ENCODE peak calls at places on chromosomes 2 and 18, in nine cellular contexts. E is GM13976; T is WTC11; W is choroid plexus epithelial cell; F is A549; L is thoracic aorta; P is astrocyte of the spinal cord; V is CD8-positive, alpha-beta T cell; M is psoas muscle. G is an unnamed sample.

GRCh38 chr18:58860747-58861224 is 3.9 kb upstream of the ZNF532 start:
- DNase-seq in E (no peak), T (no peak), W (peak), F (no peak), L (no peak), P (no peak), V (no peak), M (no peak), G (no peak)

GRCh38 chr2:12177995-12178760 is 431.7 kb downstream of the LPIN1 start:
- DNase-seq in E (no peak), T (no peak), W (no peak), F (no peak), L (no peak), P (no peak), V (no peak), M (no peak), G (no peak)

GRCh38 chr2:61177727-61178549 is 15.9 kb downstream of the C2orf74 start:
- DNase-seq in E (no peak), T (peak), W (peak), F (no peak), L (no peak), P (no peak), V (peak), M (peak), G (peak)

GRCh38 chr2:238685327-238685709 is 162.6 kb upstream of the TWIST2 start:
- DNase-seq in E (no peak), T (no peak), W (no peak), F (no peak), L (no peak), P (no peak), V (no peak), M (no peak), G (no peak)

GRCh38 chr2:157468931-157469708 is 25.2 kb upstream of the CYTIP start:
- DNase-seq in E (peak), T (no peak), W (peak), F (no peak), L (no peak), P (peak), V (no peak), M (no peak), G (peak)

GRCh38 chr18:76518543-76519155 is 23.6 kb upstream of the ZNF516 start:
- DNase-seq in E (no peak), T (peak), W (peak), F (no peak), L (no peak), P (peak), V (no peak), M (peak), G (no peak)

GRCh38 chr2:160334028-160334729 is 134.1 kb upstream of the ITGB6 start:
- DNase-seq in E (no peak), T (no peak), W (no peak), F (no peak), L (no peak), P (peak), V (no peak), M (no peak), G (no peak)

GRCh38 chr2:11368059-11368572 is 23.7 kb upstream of the ROCK2 start:
- DNase-seq in E (no peak), T (no peak), W (peak), F (no peak), L (no peak), P (no peak), V (no peak), M (peak), G (no peak)

GRCh38 chr2:219467736-219468075 is 31.0 kb upstream of the GMPPA start:
- DNase-seq in E (no peak), T (no peak), W (no peak), F (no peak), L (no peak), P (no peak), V (no peak), M (no peak), G (no peak)

GRCh38 chr2:197174539-197175094 is 136.0 kb downstream of the ANKRD44 start:
- DNase-seq in E (no peak), T (no peak), W (peak), F (no peak), L (no peak), P (peak), V (peak), M (no peak), G (no peak)

GRCh38 chr2:237072067-237072931 is 13.4 kb upstream of the COPS8 start:
- DNase-seq in E (peak), T (peak), W (peak), F (peak), L (peak), P (peak), V (peak), M (peak), G (peak)

GRCh38 chr2:191362841-191363240 is 117.6 kb downstream of the MYO1B start:
- DNase-seq in E (no peak), T (no peak), W (no peak), F (no peak), L (no peak), P (no peak), V (no peak), M (no peak), G (no peak)

GRCh38 chr2:224325941-224326340 is 76.0 kb downstream of the FAM124B start:
- DNase-seq in E (no peak), T (no peak), W (no peak), F (no peak), L (no peak), P (no peak), V (no peak), M (no peak), G (no peak)

GRCh38 chr2:170991398-170992185 is 62.5 kb downstream of the GORASP2 start:
- DNase-seq in E (no peak), T (no peak), W (no peak), F (no peak), L (no peak), P (no peak), V (no peak), M (no peak), G (no peak)

GRCh38 chr2:85893428-85894258 is 4.9 kb upstream of the ST3GAL5 start:
- DNase-seq in E (no peak), T (no peak), W (peak), F (peak), L (no peak), P (peak), V (no peak), M (no peak), G (no peak)

DNA sequence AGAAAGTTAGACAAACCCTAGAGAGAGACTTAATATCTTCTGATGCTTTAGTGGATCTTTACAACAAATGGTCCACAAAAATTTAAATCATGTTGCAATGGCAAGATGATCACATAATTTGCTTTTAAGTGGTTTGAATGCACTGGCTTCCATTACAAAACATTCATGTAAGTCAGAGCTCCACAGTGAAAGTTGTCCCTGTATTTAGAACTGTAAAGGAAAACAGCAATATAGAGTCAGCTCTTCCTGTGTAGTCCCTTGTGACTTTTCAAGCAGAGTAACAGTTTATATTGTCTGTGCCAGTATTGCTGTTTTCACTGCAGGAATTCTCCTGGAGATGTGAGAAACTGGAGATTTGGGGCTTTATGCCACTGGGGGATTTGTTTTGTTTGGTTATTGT is 77.7 kb downstream of the MEIS1 start:
- DNase-seq in E (no peak), T (no peak), W (no peak), F (no peak), L (no peak), P (no peak), V (no peak), M (no peak), G (no peak)
- TF ChIP-seq CTCF in E (no peak), T (no peak), W (no peak), F (no peak), L (no peak), P (no peak), V (no peak), M (no peak), G (no peak)

GRCh38 chr2:216339456-216340279 is 32.6 kb downstream of the MARCHF4 start:
- DNase-seq in E (no peak), T (peak), W (peak), F (no peak), L (no peak), P (peak), V (no peak), M (no peak), G (no peak)
- TF ChIP-seq CTCF in E (no peak), T (no peak), W (peak), F (no peak), L (no peak), P (peak), V (no peak), M (no peak), G (no peak)

GRCh38 chr2:122078451-122078850 is 323.0 kb downstream of the TSN start:
- DNase-seq in E (no peak), T (no peak), W (no peak), F (no peak), L (no peak), P (no peak), V (no peak), M (no peak), G (no peak)

GRCh38 chr2:122077771-122078170 is 322.3 kb downstream of the TSN start:
- DNase-seq in E (no peak), T (no peak), W (no peak), F (no peak), L (no peak), P (no peak), V (no peak), M (no peak), G (no peak)

GRCh38 chr2:122081743-122082142 is 326.3 kb downstream of the TSN start:
- DNase-seq in E (no peak), T (no peak), W (no peak), F (no peak), L (no peak), P (no peak), V (no peak), M (no peak), G (no peak)

GRCh38 chr2:122079844-122080243 is 324.4 kb downstream of the TSN start:
- DNase-seq in E (no peak), T (no peak), W (no peak), F (no peak), L (no peak), P (no peak), V (no peak), M (no peak), G (no peak)

GRCh38 chr2:122083256-122084048 is 328.0 kb downstream of the TSN start:
- DNase-seq in E (no peak), T (no peak), W (no peak), F (no peak), L (no peak), P (no peak), V (no peak), M (no peak), G (no peak)
- TF ChIP-seq CTCF in E (no peak), T (no peak), W (no peak), F (no peak), L (no peak), P (no peak), V (no peak), M (no peak), G (no peak)

GRCh38 chr2:218000137-218000536 is 2.7 kb downstream of the TNS1 start:
- DNase-seq in E (no peak), T (no peak), W (peak), F (no peak), L (no peak), P (peak), V (no peak), M (peak), G (no peak)
- TF ChIP-seq CTCF in E (no peak), T (no peak), W (no peak), F (no peak), L (no peak), P (no peak), V (no peak), M (no peak), G (no peak)

DNA sequence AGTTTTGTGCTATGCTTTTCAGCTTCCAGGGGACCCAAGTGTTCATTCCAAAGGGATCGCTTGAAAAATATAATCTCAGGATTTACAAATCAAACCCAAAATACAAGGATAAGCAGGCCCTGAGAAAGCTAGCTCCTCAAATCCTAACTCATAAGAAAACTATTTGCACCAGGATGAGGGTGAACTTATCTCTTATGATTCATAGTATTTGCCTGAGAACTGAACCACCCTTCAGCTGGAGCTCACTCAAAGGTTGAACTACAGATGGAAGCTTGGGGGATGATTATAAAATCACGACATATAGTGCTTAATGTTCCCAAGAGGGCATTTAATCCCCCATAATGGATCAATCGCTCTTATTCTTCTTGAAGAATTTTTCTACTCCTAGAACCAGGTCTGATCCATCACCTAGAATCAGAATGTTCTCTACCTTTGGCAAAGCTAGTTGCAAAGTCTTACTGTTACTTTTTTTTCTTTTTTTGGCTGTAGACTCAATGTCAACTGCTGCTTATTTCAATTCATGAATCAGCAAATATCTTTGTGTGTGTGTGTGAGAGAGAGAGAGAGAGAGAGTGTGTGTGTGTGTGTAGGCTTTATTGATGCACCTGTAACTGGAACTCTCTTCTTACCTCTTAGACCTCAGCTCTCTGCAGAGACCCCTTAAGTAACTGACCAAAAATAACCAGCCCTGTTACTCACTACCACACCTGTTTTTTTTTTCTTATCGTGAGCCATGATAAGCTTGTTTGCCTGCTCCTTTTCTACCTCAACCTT is 44.8 kb downstream of the ARL4C start:
- DNase-seq in E (no peak), T (no peak), W (peak), F (peak), L (no peak), P (peak), V (no peak), M (no peak), G (no peak)
- TF ChIP-seq CTCF in E (no peak), T (no peak), W (no peak), F (no peak), L (no peak), P (no peak), V (no peak), M (no peak), G (no peak)

GRCh38 chr2:65974067-65974723 is 460.7 kb upstream of the MEIS1 start:
- DNase-seq in E (no peak), T (no peak), W (no peak), F (no peak), L (no peak), P (no peak), V (no peak), M (no peak), G (no peak)
- TF ChIP-seq CTCF in E (no peak), T (no peak), W (no peak), F (no peak), L (no peak), P (no peak), V (no peak), M (no peak), G (no peak)

GRCh38 chr2:169797601-169798000 is 1.1 kb upstream of the SSB start:
- DNase-seq in E (no peak), T (no peak), W (no peak), F (no peak), L (no peak), P (no peak), V (no peak), M (no peak), G (no peak)

GRCh38 chr2:169798718-169799495 is at the start of gene SSB:
- DNase-seq in E (peak), T (peak), W (peak), F (peak), L (peak), P (peak), V (peak), M (peak), G (peak)

GRCh38 chr2:169796441-169796840 is 2.2 kb upstream of the SSB start:
- DNase-seq in E (no peak), T (no peak), W (peak), F (no peak), L (no peak), P (no peak), V (no peak), M (no peak), G (no peak)

GRCh38 chr2:169799555-169799954 is 884 bp downstream of the SSB start:
- DNase-seq in E (peak), T (no peak), W (peak), F (no peak), L (no peak), P (no peak), V (no peak), M (no peak), G (peak)

DNA sequence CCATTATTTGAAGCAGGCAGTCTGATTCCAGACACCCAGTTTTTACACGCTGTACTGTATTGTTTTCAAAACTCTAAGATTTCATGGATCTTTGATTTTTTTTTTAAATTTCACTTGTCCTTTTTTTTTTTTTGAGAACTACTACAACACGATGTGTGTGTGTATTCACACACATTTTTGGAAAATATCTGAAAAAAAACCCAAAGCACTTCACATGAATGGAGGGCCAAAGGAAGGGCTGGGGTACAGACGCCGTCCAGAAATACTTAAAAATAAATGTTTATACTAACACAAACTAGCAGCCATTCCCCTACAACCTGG is 314 bp upstream of the SSB start:
- DNase-seq in E (no peak), T (no peak), W (no peak), F (no peak), L (no peak), P (no peak), V (no peak), M (no peak), G (no peak)
- TF ChIP-seq CTCF in E (no peak), T (no peak), W (no peak), F (no peak), L (no peak), P (no peak), V (no peak), M (no peak), G (no peak)

DNA sequence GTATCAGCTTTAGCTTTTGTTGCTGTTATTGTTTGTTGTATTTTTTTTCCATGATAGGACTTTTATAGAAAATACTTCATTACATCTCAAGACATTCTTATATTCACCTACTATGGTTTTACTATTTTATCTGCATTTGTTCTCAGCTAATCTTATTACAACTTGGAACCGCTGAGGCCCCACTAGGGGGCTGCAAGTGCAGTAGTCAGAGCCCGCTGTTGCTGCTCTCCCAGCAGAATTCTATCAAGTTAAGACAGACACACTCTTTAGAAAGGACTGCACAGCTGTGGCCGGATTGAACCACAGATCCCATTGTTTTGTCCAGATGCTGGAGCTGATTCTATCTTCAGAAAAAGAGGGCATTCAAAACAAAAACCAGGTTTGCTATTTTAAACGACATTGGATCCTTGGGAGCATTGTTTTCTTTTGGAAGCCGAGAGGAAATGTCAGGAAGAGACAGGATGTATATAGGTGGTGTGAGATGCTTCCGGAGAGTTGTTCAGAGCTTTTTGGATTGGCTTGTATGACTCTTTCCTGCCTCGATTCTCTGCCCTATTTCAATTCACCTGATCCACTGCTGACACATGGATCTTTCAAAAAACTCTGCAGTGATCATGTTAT is 105.7 kb upstream of the GAREM1 start:
- DNase-seq in E (no peak), T (peak), W (peak), F (no peak), L (no peak), P (peak), V (no peak), M (no peak), G (no peak)
- TF ChIP-seq CTCF in E (no peak), T (no peak), W (peak), F (peak), L (peak), P (peak), V (no peak), M (no peak), G (no peak)

GRCh38 chr18:57854726-57855125 is 51.6 kb upstream of the ATP8B1 start:
- DNase-seq in E (no peak), T (no peak), W (no peak), F (no peak), L (no peak), P (no peak), V (no peak), M (no peak), G (no peak)

GRCh38 chr18:57863706-57864105 is 60.6 kb upstream of the ATP8B1 start:
- DNase-seq in E (no peak), T (no peak), W (no peak), F (no peak), L (no peak), P (no peak), V (no peak), M (no peak), G (no peak)

GRCh38 chr18:57856128-57856527 is 53.0 kb upstream of the ATP8B1 start:
- DNase-seq in E (no peak), T (no peak), W (no peak), F (no peak), L (no peak), P (no peak), V (no peak), M (no peak), G (no peak)

GRCh38 chr18:57856707-57857280 is 53.7 kb upstream of the ATP8B1 start:
- DNase-seq in E (no peak), T (no peak), W (no peak), F (no peak), L (no peak), P (no peak), V (no peak), M (no peak), G (no peak)

DNA sequence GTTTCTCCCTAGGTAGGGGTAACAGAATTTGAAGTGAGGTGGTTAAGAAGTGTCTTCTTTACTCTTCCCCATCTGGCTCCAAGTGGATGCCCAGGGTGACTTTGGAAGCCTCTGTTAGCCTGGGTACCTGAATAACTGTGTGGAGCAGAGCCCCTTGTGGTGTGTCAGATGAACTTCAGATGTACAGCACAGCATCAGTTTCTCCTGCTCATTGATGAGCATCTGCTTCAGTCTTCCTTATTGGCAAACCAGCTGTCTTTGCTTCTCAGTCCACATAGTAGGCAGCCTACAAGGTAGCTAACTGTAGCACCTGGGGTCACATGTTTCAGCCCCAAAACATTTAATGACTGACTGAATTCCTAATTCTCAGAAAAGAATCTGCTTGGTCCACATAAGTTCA is 56.2 kb upstream of the ATP8B1 start:
- DNase-seq in E (peak), T (peak), W (peak), F (peak), L (no peak), P (peak), V (no peak), M (no peak), G (peak)
- TF ChIP-seq CTCF in E (peak), T (peak), W (peak), F (peak), L (no peak), P (peak), V (no peak), M (peak), G (peak)

G was measured in GM20000.